ENCODE peak calls at places on chromosomes 2 and 18, in six cellular contexts. F is effector memory CD4-positive, alpha-beta T cell; I is NCI-H748 treated with DMSO at 0.1 percent for 48 hours; W is A673; S is activated CD8-positive, alpha-beta memory T cell treated with anti-CD3 and anti-CD28 coated beads, Interleukin-2, amount 50 U/mL, for 4 hours; U is stimulated activated CD4-positive, alpha-beta T cell treated with anti-CD3 and anti-CD28 coated beads, Interleukin-15, amount 100 ng/mL, for 24 hours. T is an unnamed sample.

GRCh38 chr2:1553671-1554295 is 140.5 kb downstream of the TPO start:
- DNase-seq in F (no peak), I (no peak), W (no peak), S (no peak), U (no peak), T (no peak)

GRCh38 chr2:8488001-8488738 is 193.7 kb upstream of the ID2 start:
- DNase-seq in F (peak; percentile 77), I (no peak), W (no peak), S (peak; percentile 63), U (peak; percentile 75), T (no peak)

GRCh38 chr2:42800981-42801380 is 8.6 kb upstream of the HAAO start:
- DNase-seq in F (no peak), I (no peak), W (no peak), S (no peak), U (no peak), T (no peak)

GRCh38 chr2:9973691-9974090 is 22.2 kb downstream of the GRHL1 start:
- DNase-seq in F (no peak), I (no peak), W (no peak), S (no peak), U (no peak), T (no peak)

GRCh38 chr18:76426738-76427305 is 68.2 kb downstream of the ZNF516 start:
- DNase-seq in F (no peak), I (no peak), W (peak; percentile 30), S (no peak), U (peak; percentile 37), T (no peak)

GRCh38 chr2:176151199-176152099 is at the start of gene HOXD4:
- DNase-seq in F (no peak), I (no peak), W (no peak), S (no peak), U (no peak), T (no peak)

GRCh38 chr2:158100411-158100810 is 1.3 kb upstream of the UPP2 start:
- DNase-seq in F (no peak), I (no peak), W (no peak), S (no peak), U (no peak), T (no peak)

GRCh38 chr2:190804182-190804795 is 76.3 kb upstream of the GLS start:
- DNase-seq in F (no peak), I (no peak), W (peak; percentile 43), S (no peak), U (no peak), T (peak; percentile 22)

GRCh38 chr18:57088883-57089282 is 58.0 kb upstream of the BOD1L2 start:
- DNase-seq in F (no peak), I (no peak), W (no peak), S (no peak), U (no peak), T (no peak)

GRCh38 chr2:113203217-113203530 is 29.4 kb downstream of the PSD4 start:
- DNase-seq in F (no peak), I (no peak), W (no peak), S (no peak), U (no peak), T (no peak)

GRCh38 chr2:52416340-52416739 is 1351.3 kb upstream of the CHAC2 start:
- DNase-seq in F (no peak), I (no peak), W (no peak), S (no peak), U (no peak), T (peak; percentile 49)

GRCh38 chr2:64852771-64853241 is 136.4 kb upstream of the SLC1A4 start:
- DNase-seq in F (no peak), I (no peak), W (no peak), S (no peak), U (no peak), T (no peak)

GRCh38 chr2:68365087-68365486 is at the start of gene PLEK:
- DNase-seq in F (no peak), I (no peak), W (no peak), S (peak; percentile 36), U (no peak), T (no peak)

GRCh38 chr18:79577451-79578395 is 101.9 kb upstream of the CTDP1 start:
- DNase-seq in F (no peak), I (no peak), W (peak; percentile 13), S (peak; percentile 17), U (peak; percentile 22), T (no peak)

GRCh38 chr2:70011335-70011734 is 49.9 kb upstream of the ASPRV1 start:
- DNase-seq in F (no peak), I (no peak), W (no peak), S (no peak), U (no peak), T (no peak)

GRCh38 chr18:46497129-46497528 is 159.9 kb downstream of the LOXHD1 start:
- DNase-seq in F (no peak), I (no peak), W (peak; percentile 54), S (no peak), U (peak; percentile 38), T (no peak)

GRCh38 chr2:75241696-75242095 is 42.4 kb upstream of the TACR1 start:
- DNase-seq in F (no peak), I (peak; percentile 0), W (peak; percentile 29), S (no peak), U (no peak), T (no peak)

GRCh38 chr2:152635635-152636298 is 81.5 kb downstream of the PRPF40A start:
- DNase-seq in F (peak; percentile 30), I (peak; percentile 47), W (peak; percentile 68), S (peak; percentile 65), U (peak; percentile 78), T (peak; percentile 51)

GRCh38 chr2:57877811-57878572 is 168.6 kb upstream of the VRK2 start:
- DNase-seq in F (no peak), I (peak; percentile 59), W (no peak), S (no peak), U (no peak), T (peak; percentile 81)